ENCODE peak calls at places on chromosomes 12 and 14, in eight cellular contexts. One of them, this sample, is unnamed.

GRCh38 chr12:87820524-87821194 is 208.5 kb downstream of the C12orf50 start:
- DNase-seq in astrocyte of the cerebellum: peak; percentile 66
- DNase-seq in neural crest cell: no peak
- DNase-seq in uterus: no peak
- DNase-seq in stomach: no peak
- DNase-seq in B cell: no peak
- DNase-seq in lower lobe of right lung: no peak
- DNase-seq in AG04450: peak; percentile 24
- DNase-seq in this sample: no peak

GRCh38 chr12:70359458-70360197 is 6.5 kb upstream of the KCNMB4 start:
- DNase-seq in astrocyte of the cerebellum: no peak
- DNase-seq in neural crest cell: no peak
- DNase-seq in uterus: no peak
- DNase-seq in stomach: no peak
- DNase-seq in B cell: no peak
- DNase-seq in lower lobe of right lung: no peak
- DNase-seq in AG04450: no peak
- DNase-seq in this sample: no peak

GRCh38 chr12:123253606-123254459 is 17.8 kb downstream of the CDK2AP1 start:
- DNase-seq in astrocyte of the cerebellum: no peak
- DNase-seq in neural crest cell: no peak
- DNase-seq in uterus: no peak
- DNase-seq in stomach: peak; percentile 68
- DNase-seq in B cell: no peak
- DNase-seq in lower lobe of right lung: no peak
- DNase-seq in AG04450: no peak
- DNase-seq in this sample: no peak

GRCh38 chr14:58146399-58146798 is 5.6 kb downstream of the ARMH4 start:
- DNase-seq in astrocyte of the cerebellum: no peak
- DNase-seq in neural crest cell: no peak
- DNase-seq in uterus: no peak
- DNase-seq in stomach: no peak
- DNase-seq in B cell: no peak
- DNase-seq in lower lobe of right lung: no peak
- DNase-seq in AG04450: no peak
- DNase-seq in this sample: no peak

GRCh38 chr12:120230326-120230973 is 29.5 kb upstream of the RPLP0 start:
- DNase-seq in astrocyte of the cerebellum: peak; percentile 84
- DNase-seq in neural crest cell: no peak
- DNase-seq in uterus: peak; percentile 88
- DNase-seq in stomach: peak; percentile 51
- DNase-seq in B cell: no peak
- DNase-seq in lower lobe of right lung: peak; percentile 52
- DNase-seq in AG04450: peak; percentile 94
- DNase-seq in this sample: peak; percentile 94

GRCh38 chr12:129903092-129903945 is 506 bp downstream of the TMEM132D start:
- DNase-seq in astrocyte of the cerebellum: no peak
- DNase-seq in neural crest cell: no peak
- DNase-seq in uterus: no peak
- DNase-seq in stomach: no peak
- DNase-seq in B cell: no peak
- DNase-seq in lower lobe of right lung: no peak
- DNase-seq in AG04450: no peak
- DNase-seq in this sample: no peak

GRCh38 chr12:128817115-128818015 is 6.4 kb downstream of the SLC15A4 start:
- DNase-seq in astrocyte of the cerebellum: peak; percentile 90
- DNase-seq in neural crest cell: no peak
- DNase-seq in uterus: peak; percentile 45
- DNase-seq in stomach: peak; percentile 41
- DNase-seq in B cell: peak; percentile 57
- DNase-seq in lower lobe of right lung: peak; percentile 63
- DNase-seq in AG04450: no peak
- DNase-seq in this sample: peak; percentile 87

GRCh38 chr12:127745466-127746220 is 521.3 kb upstream of the TMEM132C start:
- DNase-seq in astrocyte of the cerebellum: no peak
- DNase-seq in neural crest cell: no peak
- DNase-seq in uterus: no peak
- DNase-seq in stomach: no peak
- DNase-seq in B cell: no peak
- DNase-seq in lower lobe of right lung: no peak
- DNase-seq in AG04450: no peak
- DNase-seq in this sample: no peak

GRCh38 chr14:83909507-83909906 is 1620.4 kb upstream of the FLRT2 start:
- DNase-seq in astrocyte of the cerebellum: no peak
- DNase-seq in neural crest cell: no peak
- DNase-seq in uterus: no peak
- DNase-seq in stomach: no peak
- DNase-seq in B cell: no peak
- DNase-seq in lower lobe of right lung: no peak
- DNase-seq in AG04450: no peak
- DNase-seq in this sample: no peak

GRCh38 chr12:55797550-55797949 is 20.0 kb downstream of the SARNP start:
- DNase-seq in astrocyte of the cerebellum: no peak
- DNase-seq in neural crest cell: no peak
- DNase-seq in uterus: no peak
- DNase-seq in stomach: no peak
- DNase-seq in B cell: no peak
- DNase-seq in lower lobe of right lung: no peak
- DNase-seq in AG04450: no peak
- DNase-seq in this sample: no peak

GRCh38 chr12:34336619-34337465 is 314.5 kb downstream of the ALG10 start:
- DNase-seq in astrocyte of the cerebellum: no peak
- DNase-seq in neural crest cell: no peak
- DNase-seq in uterus: no peak
- DNase-seq in stomach: no peak
- DNase-seq in B cell: no peak
- DNase-seq in lower lobe of right lung: no peak
- DNase-seq in AG04450: no peak
- DNase-seq in this sample: no peak

GRCh38 chr14:68403794-68404522 is 388.9 kb downstream of the ZFP36L1 start:
- DNase-seq in astrocyte of the cerebellum: no peak
- DNase-seq in neural crest cell: no peak
- DNase-seq in uterus: no peak
- DNase-seq in stomach: no peak
- DNase-seq in B cell: peak; percentile 42
- DNase-seq in lower lobe of right lung: no peak
- DNase-seq in AG04450: no peak
- DNase-seq in this sample: no peak

GRCh38 chr12:70196732-70197361 is 46.4 kb upstream of the CNOT2 start:
- DNase-seq in astrocyte of the cerebellum: no peak
- DNase-seq in neural crest cell: no peak
- DNase-seq in uterus: no peak
- DNase-seq in stomach: no peak
- DNase-seq in B cell: no peak
- DNase-seq in lower lobe of right lung: no peak
- DNase-seq in AG04450: no peak
- DNase-seq in this sample: no peak

GRCh38 chr14:92437729-92438280 is 75.8 kb upstream of the RIN3 start:
- DNase-seq in astrocyte of the cerebellum: no peak
- DNase-seq in neural crest cell: no peak
- DNase-seq in uterus: no peak
- DNase-seq in stomach: no peak
- DNase-seq in B cell: no peak
- DNase-seq in lower lobe of right lung: no peak
- DNase-seq in AG04450: no peak
- DNase-seq in this sample: no peak

GRCh38 chr12:8609061-8609570 is 3.5 kb downstream of the AICDA start:
- DNase-seq in astrocyte of the cerebellum: peak; percentile 23
- DNase-seq in neural crest cell: peak; percentile 14
- DNase-seq in uterus: no peak
- DNase-seq in stomach: no peak
- DNase-seq in B cell: peak; percentile 19
- DNase-seq in lower lobe of right lung: no peak
- DNase-seq in AG04450: peak; percentile 11
- DNase-seq in this sample: no peak

GRCh38 chr12:32309811-32310755 is 89.3 kb upstream of the FGD4 start:
- DNase-seq in astrocyte of the cerebellum: no peak
- DNase-seq in neural crest cell: no peak
- DNase-seq in uterus: no peak
- DNase-seq in stomach: no peak
- DNase-seq in B cell: no peak
- DNase-seq in lower lobe of right lung: no peak
- DNase-seq in AG04450: no peak
- DNase-seq in this sample: no peak

GRCh38 chr14:99250636-99251208 is 21.3 kb downstream of the BCL11B start:
- DNase-seq in astrocyte of the cerebellum: no peak
- DNase-seq in neural crest cell: no peak
- DNase-seq in uterus: no peak
- DNase-seq in stomach: no peak
- DNase-seq in B cell: no peak
- DNase-seq in lower lobe of right lung: no peak
- DNase-seq in AG04450: no peak
- DNase-seq in this sample: no peak

GRCh38 chr12:18849080-18849479 is 111.2 kb downstream of the CAPZA3 start:
- DNase-seq in astrocyte of the cerebellum: peak; percentile 79
- DNase-seq in neural crest cell: no peak
- DNase-seq in uterus: no peak
- DNase-seq in stomach: no peak
- DNase-seq in B cell: no peak
- DNase-seq in lower lobe of right lung: no peak
- DNase-seq in AG04450: peak; percentile 58
- DNase-seq in this sample: no peak

GRCh38 chr12:51368640-51369517 is 22.3 kb downstream of the GALNT6 start:
- DNase-seq in astrocyte of the cerebellum: peak; percentile 20
- DNase-seq in neural crest cell: no peak
- DNase-seq in uterus: peak; percentile 24
- DNase-seq in stomach: peak; percentile 60
- DNase-seq in B cell: peak; percentile 94
- DNase-seq in lower lobe of right lung: peak; percentile 64
- DNase-seq in AG04450: no peak
- DNase-seq in this sample: peak; percentile 36

GRCh38 chr14:81366259-81366658 is 33.9 kb downstream of the STON2 start:
- DNase-seq in astrocyte of the cerebellum: no peak
- DNase-seq in neural crest cell: no peak
- DNase-seq in uterus: no peak
- DNase-seq in stomach: peak; percentile 29
- DNase-seq in B cell: no peak
- DNase-seq in lower lobe of right lung: no peak
- DNase-seq in AG04450: no peak
- DNase-seq in this sample: no peak

GRCh38 chr12:23528316-23528715 is 421.2 kb downstream of the SOX5 start:
- DNase-seq in astrocyte of the cerebellum: no peak
- DNase-seq in neural crest cell: no peak
- DNase-seq in uterus: no peak
- DNase-seq in stomach: no peak
- DNase-seq in B cell: no peak
- DNase-seq in lower lobe of right lung: no peak
- DNase-seq in AG04450: no peak
- DNase-seq in this sample: no peak
- TF ChIP-seq CTCF in astrocyte of the cerebellum: no peak
- TF ChIP-seq CTCF in neural crest cell: no peak
- TF ChIP-seq CTCF in uterus: no peak
- TF ChIP-seq CTCF in stomach: no peak
- TF ChIP-seq CTCF in B cell: no peak
- TF ChIP-seq CTCF in lower lobe of right lung: no peak
- TF ChIP-seq CTCF in AG04450: no peak
- TF ChIP-seq CTCF in this sample: no peak

GRCh38 chr12:77324763-77325468 is 259.5 kb upstream of the E2F7 start:
- DNase-seq in astrocyte of the cerebellum: no peak
- DNase-seq in neural crest cell: peak; percentile 67
- DNase-seq in uterus: peak; percentile 36
- DNase-seq in stomach: peak; percentile 79
- DNase-seq in B cell: no peak
- DNase-seq in lower lobe of right lung: peak; percentile 72
- DNase-seq in AG04450: no peak
- DNase-seq in this sample: peak; percentile 47
- TF ChIP-seq CTCF in astrocyte of the cerebellum: peak; percentile 49
- TF ChIP-seq CTCF in neural crest cell: peak; percentile 58
- TF ChIP-seq CTCF in uterus: peak; percentile 40
- TF ChIP-seq CTCF in stomach: peak; percentile 43
- TF ChIP-seq CTCF in B cell: no peak
- TF ChIP-seq CTCF in lower lobe of right lung: peak; percentile 50
- TF ChIP-seq CTCF in AG04450: peak; percentile 55
- TF ChIP-seq CTCF in this sample: no peak

DNA sequence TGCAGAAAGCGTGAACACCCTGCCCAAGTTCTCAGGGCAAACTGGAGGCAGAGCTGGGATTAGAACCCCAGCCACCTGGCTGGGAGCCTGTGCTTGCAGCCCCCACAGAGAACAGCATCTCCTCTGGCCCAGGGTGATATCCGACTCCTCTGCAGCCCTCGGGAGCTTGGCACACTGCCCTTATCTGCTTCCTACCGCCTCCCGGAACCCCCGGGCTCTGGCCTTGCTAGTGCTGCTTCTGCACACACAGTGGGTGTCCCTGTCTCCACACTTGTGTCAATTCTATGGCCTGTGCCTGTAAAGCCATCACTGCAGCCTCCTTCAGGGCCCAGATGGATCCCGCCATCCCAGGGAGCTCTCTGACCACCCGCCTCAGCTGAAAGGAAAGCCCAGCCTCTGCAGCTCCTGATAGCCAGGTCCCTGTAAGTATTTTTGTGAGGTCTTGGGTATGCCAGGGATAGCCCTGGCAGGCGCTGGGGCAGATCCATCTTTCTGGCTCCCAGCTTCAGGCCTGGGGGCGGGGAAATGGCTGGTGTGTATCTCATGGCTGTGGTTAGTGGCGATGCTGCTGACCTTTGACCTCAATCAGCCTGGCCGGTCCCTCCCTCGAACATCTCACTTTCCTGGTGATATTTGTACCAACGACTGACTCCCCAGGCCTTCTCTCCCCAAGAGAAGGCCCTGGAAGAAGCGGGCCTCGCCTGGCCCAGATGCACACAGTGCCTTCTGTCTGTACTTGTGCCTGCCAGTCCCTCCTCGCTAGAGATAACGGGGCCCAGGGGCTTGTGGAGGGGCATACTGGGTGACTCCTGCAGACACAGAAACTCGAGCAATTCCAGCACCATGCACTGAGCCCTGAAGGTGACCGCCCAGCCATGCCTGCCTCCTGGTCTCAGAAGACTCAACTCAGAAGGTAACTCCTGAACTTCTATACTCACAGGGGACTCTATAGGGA is 183.8 kb downstream of the CALM1 start:
- DNase-seq in astrocyte of the cerebellum: no peak
- DNase-seq in neural crest cell: no peak
- DNase-seq in uterus: no peak
- DNase-seq in stomach: no peak
- DNase-seq in B cell: no peak
- DNase-seq in lower lobe of right lung: no peak
- DNase-seq in AG04450: no peak
- DNase-seq in this sample: no peak
- TF ChIP-seq CTCF in astrocyte of the cerebellum: no peak
- TF ChIP-seq CTCF in neural crest cell: no peak
- TF ChIP-seq CTCF in uterus: no peak
- TF ChIP-seq CTCF in stomach: no peak
- TF ChIP-seq CTCF in B cell: no peak
- TF ChIP-seq CTCF in lower lobe of right lung: no peak
- TF ChIP-seq CTCF in AG04450: no peak
- TF ChIP-seq CTCF in this sample: no peak

DNA sequence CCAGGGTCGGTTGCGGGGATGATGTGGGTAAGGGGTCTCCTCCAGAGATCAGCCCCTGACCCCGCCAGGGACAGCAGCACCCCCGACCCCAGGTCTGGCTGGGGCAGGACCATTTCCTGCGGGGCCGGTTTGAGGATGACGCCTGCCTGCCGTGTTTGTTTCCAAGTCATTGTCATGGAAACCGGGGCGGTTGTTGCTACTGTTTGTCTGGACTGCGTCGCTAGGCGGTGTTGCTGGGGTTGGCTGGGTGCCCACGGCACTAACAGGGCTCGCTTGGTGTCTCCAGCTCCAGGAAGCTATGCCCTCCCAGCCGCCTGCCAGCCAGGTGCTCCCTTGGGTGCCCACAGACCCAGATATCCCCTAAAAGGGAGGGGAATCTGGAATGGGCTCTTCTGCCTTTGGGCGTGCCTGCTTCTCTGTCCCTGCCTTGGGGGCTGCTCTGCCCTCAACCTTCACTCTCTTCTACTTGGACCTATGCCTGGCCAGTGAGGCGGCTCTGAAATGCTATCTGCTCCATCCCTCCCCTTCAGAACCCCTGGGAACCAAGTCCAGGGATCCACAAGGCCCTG is 4.7 kb upstream of the CRIP1 start:
- DNase-seq in astrocyte of the cerebellum: peak; percentile 91
- DNase-seq in neural crest cell: peak; percentile 70
- DNase-seq in uterus: peak; percentile 94
- DNase-seq in stomach: peak; percentile 93
- DNase-seq in B cell: peak; percentile 97
- DNase-seq in lower lobe of right lung: peak; percentile 97
- DNase-seq in AG04450: peak; percentile 87
- DNase-seq in this sample: peak; percentile 94
- TF ChIP-seq CTCF in astrocyte of the cerebellum: peak; percentile 30
- TF ChIP-seq CTCF in neural crest cell: peak; percentile 22
- TF ChIP-seq CTCF in uterus: no peak
- TF ChIP-seq CTCF in stomach: no peak
- TF ChIP-seq CTCF in B cell: no peak
- TF ChIP-seq CTCF in lower lobe of right lung: no peak
- TF ChIP-seq CTCF in AG04450: peak; percentile 27
- TF ChIP-seq CTCF in this sample: peak; percentile 20

This sample was measured in adrenal gland.